ENCODE peak calls at places on chromosomes 12 and 14, in six cellular contexts. U is body of pancreas, V is fibroblast of villous mesenchyme, M is cardiac fibroblast, A is pancreas, B is ascending aorta. O is an unnamed sample.

GRCh38 chr12:123889848-123890535 is 82.6 kb downstream of the CCDC92 start:
- DNase-seq in U (no peak), V (no peak), M (no peak), A (no peak), B (no peak), O (no peak)

GRCh38 chr14:90556050-90556477 is 159.2 kb downstream of the CALM1 start:
- DNase-seq in U (peak; percentile 36), V (peak; percentile 14), M (no peak), A (peak; percentile 71), B (no peak), O (no peak)

GRCh38 chr12:53631721-53632120 is 5.5 kb upstream of the ATF7 start:
- DNase-seq in U (no peak), V (no peak), M (no peak), A (no peak), B (no peak), O (no peak)

GRCh38 chr12:66678640-66679268 is at the start of gene GRIP1:
- DNase-seq in U (no peak), V (no peak), M (no peak), A (no peak), B (no peak), O (peak; percentile 8)

GRCh38 chr12:124297856-124298255 is 3.0 kb downstream of the RFLNA start:
- DNase-seq in U (no peak), V (no peak), M (no peak), A (no peak), B (no peak), O (no peak)

GRCh38 chr14:63745858-63746425 is 18.1 kb upstream of the SGPP1 start:
- DNase-seq in U (no peak), V (no peak), M (no peak), A (no peak), B (no peak), O (no peak)

GRCh38 chr14:95756751-95757150 is 42.8 kb upstream of the TCL1A start:
- DNase-seq in U (peak; percentile 71), V (no peak), M (no peak), A (no peak), B (no peak), O (no peak)

GRCh38 chr14:99534863-99535262 is 53.7 kb downstream of the CCNK start:
- DNase-seq in U (no peak), V (no peak), M (no peak), A (no peak), B (no peak), O (peak; percentile 76)

GRCh38 chr14:49768301-49769121 is 558 bp downstream of the KLHDC2 start:
- DNase-seq in U (peak; percentile 56), V (peak; percentile 68), M (peak; percentile 73), A (peak; percentile 85), B (peak; percentile 14), O (peak; percentile 54)

GRCh38 chr12:10701226-10701681 is 21.9 kb downstream of the YBX3 start:
- DNase-seq in U (no peak), V (peak; percentile 67), M (no peak), A (no peak), B (no peak), O (no peak)

GRCh38 chr12:9869307-9870161 is at the start of gene CLEC2B:
- DNase-seq in U (no peak), V (peak; percentile 93), M (peak; percentile 95), A (no peak), B (no peak), O (peak; percentile 83)

GRCh38 chr12:66418908-66419307 is 116.6 kb downstream of the HELB start:
- DNase-seq in U (no peak), V (no peak), M (no peak), A (no peak), B (no peak), O (no peak)

GRCh38 chr14:92704036-92704804 is 44.2 kb downstream of the LGMN start:
- DNase-seq in U (no peak), V (no peak), M (no peak), A (no peak), B (peak; percentile 36), O (no peak)

GRCh38 chr14:52175982-52176502 is 91.5 kb upstream of the PTGDR start:
- DNase-seq in U (no peak), V (no peak), M (no peak), A (no peak), B (no peak), O (no peak)

GRCh38 chr12:47942327-47943230 is 20.8 kb upstream of the TMEM106C start:
- DNase-seq in U (peak; percentile 45), V (no peak), M (no peak), A (no peak), B (no peak), O (no peak)

GRCh38 chr14:34874386-34875030 is 652 bp downstream of the BAZ1A start:
- DNase-seq in U (peak; percentile 39), V (peak; percentile 65), M (peak; percentile 64), A (peak; percentile 79), B (no peak), O (peak; percentile 67)

GRCh38 chr12:12153596-12153995 is 82.9 kb downstream of the BCL2L14 start:
- DNase-seq in U (no peak), V (no peak), M (no peak), A (no peak), B (no peak), O (no peak)

GRCh38 chr14:68762944-68763831 is 29.7 kb downstream of the ZFP36L1 start:
- DNase-seq in U (peak; percentile 93), V (peak; percentile 82), M (peak; percentile 39), A (peak; percentile 93), B (no peak), O (no peak)

DNA sequence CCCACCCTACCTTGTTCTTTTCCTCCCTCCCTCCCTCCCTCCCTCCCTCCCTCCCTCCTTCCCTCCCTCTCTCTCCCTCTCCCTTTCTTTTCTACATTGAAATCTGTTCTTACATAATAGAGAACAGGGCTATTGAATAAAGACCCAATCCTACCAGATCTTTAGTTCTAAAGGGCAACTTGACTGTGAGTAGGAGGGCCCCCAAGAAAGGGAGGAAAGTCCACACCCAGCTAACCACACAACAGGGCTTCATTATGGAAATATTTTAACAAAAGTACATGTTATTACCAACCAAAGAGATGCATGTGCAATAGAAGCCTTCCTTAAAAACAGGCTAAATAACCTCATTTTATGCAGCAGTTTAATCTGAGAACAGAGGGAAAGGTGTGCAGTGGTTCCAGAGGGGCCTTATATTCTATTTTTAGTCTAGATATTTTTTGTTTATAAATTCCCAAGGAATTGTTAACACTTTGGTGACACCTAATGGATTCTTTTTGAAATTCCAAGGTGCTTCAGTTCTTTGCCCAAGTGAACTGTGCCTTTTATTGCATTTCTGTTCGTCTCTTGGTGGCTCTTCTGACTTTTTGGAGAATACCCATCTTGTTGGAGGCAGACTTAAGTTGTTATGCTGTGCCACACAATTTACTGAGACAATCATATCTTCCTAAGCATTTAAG is 63.0 kb downstream of the GNS start:
- DNase-seq in U (no peak), V (peak; percentile 62), M (peak; percentile 63), A (no peak), B (no peak), O (peak; percentile 53)
- TF ChIP-seq CTCF in U (peak; percentile 56), V (peak; percentile 41), M (peak; percentile 21), A (no peak), B (peak; percentile 44), O (peak; percentile 32)

GRCh38 chr12:6851921-6852650 is at the start of gene USP5:
- DNase-seq in U (peak; percentile 99), V (peak; percentile 100), M (peak; percentile 100), A (peak; percentile 99), B (peak; percentile 99), O (peak; percentile 100)

GRCh38 chr12:6852651-6853354 is 853 bp downstream of the USP5 start:
- DNase-seq in U (no peak), V (peak; percentile 72), M (peak; percentile 76), A (no peak), B (no peak), O (peak; percentile 79)

GRCh38 chr12:6853626-6854025 is 1.7 kb downstream of the USP5 start:
- DNase-seq in U (no peak), V (no peak), M (no peak), A (no peak), B (no peak), O (no peak)

GRCh38 chr12:6855322-6855721 is 3.4 kb downstream of the USP5 start:
- DNase-seq in U (no peak), V (no peak), M (no peak), A (no peak), B (no peak), O (no peak)

DNA sequence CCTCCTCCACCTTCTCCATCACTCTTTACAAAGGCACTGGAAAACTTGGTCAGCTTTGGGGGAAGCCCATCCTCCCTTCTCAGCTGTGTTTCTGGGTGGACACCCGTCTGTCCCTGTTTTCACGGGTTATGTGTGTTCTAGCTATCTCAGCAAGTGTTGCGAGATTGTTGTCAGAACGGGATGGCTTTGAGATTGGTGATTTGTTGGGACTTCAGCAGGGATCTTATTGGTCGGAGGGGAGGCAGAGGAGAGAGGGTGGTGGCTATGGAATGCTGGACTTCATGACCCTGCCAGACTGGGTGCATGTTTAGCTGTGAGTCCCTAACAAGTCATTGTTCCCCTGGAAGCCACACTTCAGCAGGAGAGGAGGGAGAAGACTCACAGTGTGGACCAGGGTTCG is 2.1 kb downstream of the USP5 start:
- DNase-seq in U (no peak), V (no peak), M (no peak), A (no peak), B (no peak), O (no peak)
- H3K4me3 ChIP-seq in U (no peak overlapping the region), V (no peak overlapping the region), M (no peak overlapping the region), A (no peak overlapping the region), B (no peak overlapping the region), O (no peak overlapping the region)

DNA sequence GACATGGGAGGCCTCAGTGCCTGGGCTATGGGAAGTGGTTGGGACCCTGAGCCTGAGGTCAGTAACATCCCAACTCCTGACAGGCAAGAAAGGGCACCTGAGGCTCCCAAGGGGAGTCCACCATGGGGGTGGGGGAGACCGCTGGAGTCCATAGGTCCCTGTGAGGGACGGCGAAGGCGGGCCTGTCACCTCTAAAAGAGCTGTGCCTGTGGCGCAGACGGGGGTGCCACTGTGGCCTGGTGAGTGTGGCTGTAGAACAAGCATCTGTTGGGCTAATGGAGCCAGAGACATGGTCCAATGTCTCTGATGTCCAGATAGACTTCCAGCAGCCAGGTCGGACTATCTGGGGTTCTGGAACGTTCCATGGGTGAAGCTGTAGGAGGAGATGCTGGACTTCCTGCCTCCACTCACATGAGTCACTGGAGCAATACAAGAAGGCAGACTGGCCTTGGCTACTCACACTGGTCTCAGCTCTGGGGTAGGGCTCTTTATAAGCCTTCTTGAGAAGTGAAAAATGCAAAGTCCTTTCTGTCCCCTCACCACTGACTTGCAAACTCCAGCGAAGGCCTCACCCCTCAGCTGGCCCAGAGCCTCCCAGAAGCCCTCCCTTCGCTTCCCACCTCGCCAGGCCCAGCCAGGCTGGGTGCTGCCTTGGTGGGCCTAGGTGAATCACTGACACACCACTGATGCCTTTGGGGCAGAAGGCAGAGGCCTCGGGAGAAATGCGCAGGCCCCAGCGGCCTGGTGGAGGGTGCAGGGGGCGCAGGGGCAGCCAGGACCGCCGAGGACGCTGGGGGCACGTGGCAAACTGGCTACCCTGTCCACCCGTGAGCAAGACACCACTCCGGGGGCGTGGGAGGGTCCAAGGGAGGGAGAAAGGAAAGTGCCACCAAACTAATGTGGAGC is 1.1 kb upstream of the TRAF3 start:
- DNase-seq in U (peak; percentile 43), V (peak; percentile 55), M (peak; percentile 84), A (peak; percentile 70), B (no peak), O (peak; percentile 64)
- TF ChIP-seq CTCF in U (no peak), V (no peak), M (no peak), A (no peak), B (no peak), O (no peak)

DNA sequence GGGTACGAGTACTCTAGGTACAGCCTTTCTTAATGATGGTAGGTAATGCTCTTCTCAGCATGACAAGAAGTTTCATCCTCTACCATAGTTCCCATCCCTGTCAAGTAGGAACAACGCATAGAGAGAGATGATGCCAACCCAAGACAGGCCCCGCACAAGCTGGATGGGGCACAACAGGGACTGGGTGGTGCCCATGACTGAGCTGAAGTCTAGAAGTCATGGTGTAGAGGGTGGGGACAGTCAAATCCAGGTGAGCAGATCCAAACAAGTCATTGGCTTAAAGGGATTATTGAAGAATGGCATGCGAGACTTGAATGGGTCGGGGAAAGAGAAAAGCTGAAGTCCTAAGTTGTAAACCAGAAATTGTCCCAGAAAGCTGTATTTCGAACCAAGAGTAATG is 84.2 kb upstream of the MDM1 start:
- DNase-seq in U (no peak), V (no peak), M (no peak), A (no peak), B (no peak), O (no peak)
- H3K4me3 ChIP-seq in U (no peak overlapping the region), V (no peak overlapping the region), M (no peak overlapping the region), A (no peak overlapping the region), B (no peak overlapping the region), O (no peak overlapping the region)